ENCODE peak calls at places on chromosomes 6 and 20, in four cellular contexts. Y is stimulated activated CD8-positive, alpha-beta memory T cell treated with anti-CD3 and anti-CD28 coated beads, Interleukin-4, amount 100 ng/mL, for 1 hour; W is germinal center; V is bronchial epithelial cell. B is an unnamed sample.

GRCh38 chr6:132491303-132491702 is 21.6 kb downstream of the STX7 start:
- DNase-seq in W (no peak), Y (no peak), V (no peak), B (no peak)

GRCh38 chr20:45957021-45957941 is 14.7 kb downstream of the ZNF335 start:
- DNase-seq in Y (no peak), W (no peak), V (no peak), B (no peak)

GRCh38 chr6:49506569-49507111 is 6.9 kb downstream of the GLYATL3 start:
- DNase-seq in Y (no peak), W (no peak), V (no peak), B (no peak)

GRCh38 chr6:110037726-110038295 is 59.7 kb downstream of the GPR6 start:
- DNase-seq in V (no peak), W (no peak), Y (no peak), B (no peak)

GRCh38 chr6:42520786-42521607 is 42.8 kb upstream of the UBR2 start:
- DNase-seq in W (no peak), Y (no peak), V (peak), B (no peak)

GRCh38 chr6:71466362-71466761 is 177.8 kb downstream of the OGFRL1 start:
- DNase-seq in W (no peak), Y (no peak), V (peak), B (no peak)

GRCh38 chr6:56953597-56954388 is 1.1 kb upstream of the BEND6 start:
- DNase-seq in V (no peak), W (no peak), Y (no peak), B (no peak)

GRCh38 chr6:112370946-112371345 is 23.8 kb downstream of the RFPL4B start:
- DNase-seq in V (no peak), W (no peak), Y (no peak), B (no peak)

GRCh38 chr6:54860739-54861138 is 14.2 kb downstream of the FAM83B start:
- DNase-seq in W (no peak), Y (no peak), V (peak), B (no peak)

GRCh38 chr20:23301436-23302050 is 49.0 kb upstream of the NXT1 start:
- DNase-seq in V (no peak), W (no peak), Y (no peak), B (no peak)

GRCh38 chr6:36755435-36756348 is 58.1 kb downstream of the RAB44 start:
- DNase-seq in V (peak), Y (no peak), W (peak), B (no peak)

GRCh38 chr6:105424177-105424783 is 21.4 kb upstream of the PREP start:
- DNase-seq in V (peak), Y (peak), W (peak), B (no peak)

GRCh38 chr6:157912326-157912725 is 69.3 kb upstream of the SYNJ2 start:
- DNase-seq in Y (no peak), V (no peak), W (no peak), B (no peak)

GRCh38 chr20:41029150-41029872 is 689 bp downstream of the TOP1 start:
- DNase-seq in V (no peak), Y (peak), W (peak), B (no peak)